ENCODE peak calls at places on chromosomes 6 and 20, in nine cellular contexts. O, L, Y, Q, S, R, X, H and V are unnamed samples.

GRCh38 chr6:54031194-54031593 is 80.0 kb upstream of the MLIP start:
- DNase-seq in O (no peak), L (no peak), Y (no peak), Q (no peak), S (no peak), R (no peak), X (no peak), H (peak), V (no peak)

GRCh38 chr6:81293896-81294295 is 458.6 kb downstream of the TENT5A start:
- DNase-seq in O (no peak), L (no peak), Y (no peak), Q (no peak), S (no peak), R (no peak), X (no peak), H (no peak), V (no peak)

GRCh38 chr20:2001119-2001518 is 7.3 kb upstream of the PDYN start:
- DNase-seq in O (no peak), L (no peak), Y (no peak), Q (no peak), S (no peak), R (no peak), X (no peak), H (no peak), V (no peak)

GRCh38 chr20:23161968-23162696 is 76.0 kb upstream of the CD93 start:
- DNase-seq in O (no peak), L (no peak), Y (peak), Q (no peak), S (peak), R (no peak), X (peak), H (peak), V (no peak)

GRCh38 chr6:71965404-71965803 is 79.1 kb downstream of the RIMS1 start:
- DNase-seq in O (no peak), L (no peak), Y (no peak), Q (no peak), S (no peak), R (peak), X (no peak), H (no peak), V (no peak)

GRCh38 chr20:3430376-3431069 is 23.1 kb upstream of the DNAAF9 start:
- DNase-seq in O (no peak), L (no peak), Y (no peak), Q (peak), S (no peak), R (no peak), X (no peak), H (no peak), V (no peak)

GRCh38 chr20:48845721-48846306 is 18.0 kb upstream of the PREX1 start:
- DNase-seq in O (no peak), L (no peak), Y (no peak), Q (no peak), S (no peak), R (no peak), X (no peak), H (no peak), V (no peak)

GRCh38 chr6:128519931-128520435 is 416 bp downstream of the PTPRK start:
- DNase-seq in O (no peak), L (peak), Y (no peak), Q (peak), S (no peak), R (no peak), X (no peak), H (peak), V (no peak)

GRCh38 chr6:96157018-96157565 is 141.3 kb downstream of the FUT9 start:
- DNase-seq in O (no peak), L (no peak), Y (no peak), Q (peak), S (no peak), R (no peak), X (no peak), H (no peak), V (no peak)

GRCh38 chr20:10178091-10178490 is 40.5 kb upstream of the SNAP25 start:
- DNase-seq in O (no peak), L (no peak), Y (no peak), Q (no peak), S (no peak), R (no peak), X (no peak), H (no peak), V (no peak)

GRCh38 chr20:36836591-36837329 is 39.2 kb upstream of the TLDC2 start:
- DNase-seq in O (no peak), L (no peak), Y (no peak), Q (peak), S (peak), R (peak), X (no peak), H (no peak), V (no peak)

GRCh38 chr6:53112404-53112803 is 36.2 kb downstream of the GCM1 start:
- DNase-seq in O (no peak), L (no peak), Y (no peak), Q (no peak), S (no peak), R (no peak), X (no peak), H (no peak), V (no peak)

GRCh38 chr6:118859517-118860064 is 34.4 kb upstream of the ASF1A start:
- DNase-seq in O (no peak), L (no peak), Y (no peak), Q (no peak), S (no peak), R (no peak), X (no peak), H (no peak), V (no peak)

GRCh38 chr6:31070711-31071197 is 41.6 kb downstream of the C6orf15 start:
- DNase-seq in O (peak), L (no peak), Y (no peak), Q (no peak), S (peak), R (peak), X (no peak), H (peak), V (peak)

GRCh38 chr6:52815167-52816092 is 11.8 kb upstream of the GSTA1 start:
- DNase-seq in O (no peak), L (peak), Y (peak), Q (peak), S (peak), R (peak), X (no peak), H (no peak), V (no peak)

GRCh38 chr6:130494745-130495144 is 128.9 kb downstream of the TMEM200A start:
- DNase-seq in O (no peak), L (no peak), Y (no peak), Q (no peak), S (peak), R (no peak), X (no peak), H (no peak), V (no peak)

GRCh38 chr6:122696079-122696478 is 83.4 kb upstream of the FABP7 start:
- DNase-seq in O (peak), L (no peak), Y (no peak), Q (no peak), S (peak), R (no peak), X (no peak), H (no peak), V (no peak)

GRCh38 chr6:134477991-134478635 is 160.2 kb upstream of the SGK1 start:
- DNase-seq in O (no peak), L (no peak), Y (no peak), Q (no peak), S (peak), R (no peak), X (no peak), H (no peak), V (no peak)

GRCh38 chr6:43570876-43571441 is 4.9 kb downstream of the XPO5 start:
- DNase-seq in O (no peak), L (no peak), Y (no peak), Q (peak), S (no peak), R (no peak), X (no peak), H (no peak), V (no peak)

GRCh38 chr20:21315138-21315537 is 12.0 kb downstream of the XRN2 start:
- DNase-seq in O (no peak), L (no peak), Y (no peak), Q (no peak), S (peak), R (no peak), X (no peak), H (no peak), V (peak)

GRCh38 chr20:36859282-36859555 is 16.7 kb upstream of the TLDC2 start:
- DNase-seq in O (no peak), L (no peak), Y (no peak), Q (no peak), S (no peak), R (no peak), X (no peak), H (no peak), V (no peak)

GRCh38 chr6:157376706-157377230 is 4.2 kb upstream of the ZDHHC14 start:
- DNase-seq in O (no peak), L (no peak), Y (no peak), Q (no peak), S (no peak), R (no peak), X (no peak), H (no peak), V (no peak)

GRCh38 chr6:12265795-12266194 is 24.4 kb upstream of the EDN1 start:
- DNase-seq in O (no peak), L (no peak), Y (no peak), Q (no peak), S (peak), R (no peak), X (no peak), H (no peak), V (no peak)

GRCh38 chr6:53496797-53497196 is 48.1 kb downstream of the GCLC start:
- DNase-seq in O (peak), L (no peak), Y (no peak), Q (no peak), S (peak), R (no peak), X (no peak), H (no peak), V (peak)

GRCh38 chr6:131410785-131411184 is 162.2 kb upstream of the ARG1 start:
- DNase-seq in O (no peak), L (no peak), Y (no peak), Q (no peak), S (no peak), R (no peak), X (no peak), H (no peak), V (no peak)

GRCh38 chr20:15012551-15012950 is 675.1 kb upstream of the FLRT3 start:
- DNase-seq in O (no peak), L (no peak), Y (no peak), Q (no peak), S (no peak), R (peak), X (no peak), H (no peak), V (no peak)

GRCh38 chr6:32153252-32153834 is 598 bp upstream of the PPT2 start:
- DNase-seq in O (no peak), L (peak), Y (no peak), Q (no peak), S (peak), R (peak), X (no peak), H (no peak), V (no peak)

GRCh38 chr6:34696189-34696738 is 303 bp downstream of the ILRUN start:
- DNase-seq in O (no peak), L (peak), Y (peak), Q (no peak), S (no peak), R (no peak), X (no peak), H (peak), V (no peak)

GRCh38 chr6:104625536-104625935 is 234.2 kb downstream of the HACE1 start:
- DNase-seq in O (no peak), L (no peak), Y (no peak), Q (no peak), S (peak), R (no peak), X (no peak), H (no peak), V (no peak)

GRCh38 chr6:165574220-165574619 is 88.8 kb downstream of the PDE10A start:
- DNase-seq in O (no peak), L (no peak), Y (no peak), Q (no peak), S (no peak), R (no peak), X (no peak), H (no peak), V (no peak)

GRCh38 chr6:152636675-152637421 is at the start of gene SYNE1:
- DNase-seq in O (no peak), L (peak), Y (peak), Q (peak), S (no peak), R (peak), X (no peak), H (no peak), V (no peak)

GRCh38 chr6:14092301-14092700 is 25.3 kb upstream of the CD83 start:
- DNase-seq in O (no peak), L (no peak), Y (no peak), Q (no peak), S (no peak), R (no peak), X (no peak), H (no peak), V (no peak)

GRCh38 chr20:31823360-31824124 is 4.4 kb downstream of the MYLK2 start:
- DNase-seq in O (no peak), L (no peak), Y (no peak), Q (no peak), S (peak), R (no peak), X (no peak), H (no peak), V (no peak)

GRCh38 chr6:49370518-49370917 is 92.5 kb downstream of the MMUT start:
- DNase-seq in O (no peak), L (no peak), Y (no peak), Q (no peak), S (no peak), R (no peak), X (no peak), H (no peak), V (no peak)

GRCh38 chr6:148698671-148699180 is 48.1 kb upstream of the UST start:
- DNase-seq in O (no peak), L (no peak), Y (no peak), Q (no peak), S (no peak), R (no peak), X (no peak), H (no peak), V (no peak)

GRCh38 chr6:148701393-148701774 is 45.4 kb upstream of the UST start:
- DNase-seq in O (no peak), L (no peak), Y (no peak), Q (no peak), S (no peak), R (no peak), X (no peak), H (no peak), V (no peak)

GRCh38 chr6:148700713-148701392 is 46.0 kb upstream of the UST start:
- DNase-seq in O (peak), L (no peak), Y (no peak), Q (peak), S (peak), R (no peak), X (no peak), H (no peak), V (no peak)

GRCh38 chr6:148700047-148700712 is 46.6 kb upstream of the UST start:
- DNase-seq in O (no peak), L (no peak), Y (no peak), Q (no peak), S (no peak), R (no peak), X (no peak), H (no peak), V (no peak)

DNA sequence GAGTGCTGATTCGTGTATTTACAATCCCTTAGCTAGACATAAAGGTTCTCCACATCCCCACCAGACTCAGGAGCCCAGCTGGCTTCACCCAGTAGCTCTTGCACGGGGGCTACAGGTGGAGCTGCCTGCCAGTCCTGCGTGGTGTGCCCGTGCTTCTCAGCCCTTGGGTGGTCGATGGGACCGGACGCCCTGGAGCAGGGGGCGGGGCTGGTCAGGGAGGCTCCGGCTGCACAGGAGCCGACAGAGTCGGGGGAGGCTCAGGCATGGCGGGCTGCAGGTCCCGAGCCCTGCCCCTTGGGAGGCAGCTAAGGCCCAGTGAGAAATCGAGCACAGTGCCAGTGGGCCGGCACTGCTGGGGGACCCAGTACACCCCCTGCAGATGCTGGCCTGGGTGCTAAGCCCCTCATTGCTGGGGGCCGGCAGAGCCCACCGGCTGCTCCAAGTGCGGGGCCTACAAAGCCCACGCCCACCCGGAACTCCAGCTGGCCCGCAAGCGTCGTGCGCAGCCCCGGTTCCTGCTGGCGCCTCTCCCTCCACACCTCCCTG is 48.9 kb upstream of the UST start:
- DNase-seq in O (no peak), L (no peak), Y (no peak), Q (no peak), S (no peak), R (no peak), X (peak), H (no peak), V (no peak)
- TF ChIP-seq CTCF in O (no peak), L (no peak), Y (no peak), Q (no peak), S (no peak), R (no peak), X (no peak), H (no peak), V (no peak)

DNA sequence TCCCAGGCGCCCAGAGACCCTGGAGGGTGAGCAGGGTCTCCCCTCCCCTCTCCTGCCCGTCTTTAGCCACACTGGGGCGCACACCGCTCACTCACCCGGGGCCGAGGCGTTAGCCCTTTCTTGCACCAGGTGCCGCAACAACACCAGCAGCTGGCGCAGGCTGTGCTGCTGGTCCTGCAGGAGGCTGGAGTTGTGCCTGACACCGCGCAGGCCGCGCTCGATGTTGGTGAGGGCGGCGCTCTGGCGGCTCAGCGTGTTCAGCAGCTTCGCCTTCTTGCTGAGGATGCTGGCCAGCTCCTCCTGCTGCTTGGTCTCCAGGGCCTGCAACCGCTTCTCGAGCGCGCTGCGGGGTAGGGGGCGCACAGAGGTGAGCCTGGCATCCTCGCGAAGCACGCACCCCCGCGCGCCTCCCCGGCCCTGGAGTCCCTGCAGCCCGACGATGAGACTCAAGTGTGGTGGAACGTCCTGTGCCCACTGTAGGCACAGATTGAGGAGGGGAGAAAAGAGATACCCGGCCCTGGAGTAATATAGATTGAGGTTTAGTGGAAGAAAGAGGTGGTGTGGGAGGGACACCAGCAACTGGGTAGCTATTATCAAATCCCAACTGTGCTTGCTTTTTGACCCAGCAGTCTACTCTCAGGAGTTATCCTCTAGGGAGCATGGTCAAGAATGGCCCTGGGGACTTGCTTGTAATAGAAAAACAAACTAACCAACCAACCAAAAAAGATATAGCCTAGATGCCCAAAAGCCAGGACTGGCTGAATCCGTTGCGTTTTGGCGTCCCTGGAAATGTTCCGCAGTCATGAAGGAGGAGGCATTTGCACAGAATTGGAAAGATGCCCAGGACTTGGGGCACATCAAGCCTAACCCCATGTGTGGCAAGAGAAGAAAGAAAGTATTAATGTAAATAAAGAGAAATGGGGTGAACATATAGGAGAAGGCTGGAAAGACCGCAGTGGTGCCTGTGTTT is 30.9 kb downstream of the ANGPT4 start:
- DNase-seq in O (no peak), L (peak), Y (no peak), Q (no peak), S (peak), R (peak), X (no peak), H (peak), V (no peak)
- TF ChIP-seq CTCF in O (no peak), L (peak), Y (no peak), Q (no peak), S (peak), R (no peak), X (no peak), H (no peak), V (no peak)

GRCh38 chr6:23086100-23086499 is 516.7 kb downstream of the HDGFL1 start:
- DNase-seq in O (no peak), L (no peak), Y (no peak), Q (no peak), S (no peak), R (peak), X (no peak), H (no peak), V (no peak)

GRCh38 chr6:23077797-23078196 is 508.4 kb downstream of the HDGFL1 start:
- DNase-seq in O (no peak), L (no peak), Y (no peak), Q (no peak), S (no peak), R (no peak), X (no peak), H (no peak), V (no peak)

DNA sequence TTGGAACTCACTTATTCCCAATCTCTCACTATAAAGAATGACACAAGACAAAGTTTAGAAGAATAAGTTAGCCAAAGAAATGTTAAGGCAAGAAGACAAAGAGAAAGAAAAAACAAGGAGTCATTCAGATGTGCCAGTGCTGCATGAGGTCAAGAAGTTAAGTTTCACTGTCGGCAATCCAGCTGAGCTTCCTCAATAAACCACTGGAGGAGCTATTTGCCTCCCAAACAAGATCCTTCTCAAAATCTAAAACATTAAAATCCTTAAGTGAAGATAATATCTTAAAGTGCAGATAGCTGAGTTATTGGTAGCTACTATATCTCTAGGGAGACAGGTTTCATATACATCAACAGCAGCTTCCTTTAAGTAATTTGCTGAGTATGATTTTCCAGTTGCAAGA is 512.3 kb downstream of the HDGFL1 start:
- DNase-seq in O (no peak), L (no peak), Y (no peak), Q (no peak), S (no peak), R (no peak), X (no peak), H (no peak), V (no peak)
- TF ChIP-seq CTCF in O (peak), L (peak), Y (no peak), Q (no peak), S (peak), R (peak), X (no peak), H (no peak), V (no peak)

DNA sequence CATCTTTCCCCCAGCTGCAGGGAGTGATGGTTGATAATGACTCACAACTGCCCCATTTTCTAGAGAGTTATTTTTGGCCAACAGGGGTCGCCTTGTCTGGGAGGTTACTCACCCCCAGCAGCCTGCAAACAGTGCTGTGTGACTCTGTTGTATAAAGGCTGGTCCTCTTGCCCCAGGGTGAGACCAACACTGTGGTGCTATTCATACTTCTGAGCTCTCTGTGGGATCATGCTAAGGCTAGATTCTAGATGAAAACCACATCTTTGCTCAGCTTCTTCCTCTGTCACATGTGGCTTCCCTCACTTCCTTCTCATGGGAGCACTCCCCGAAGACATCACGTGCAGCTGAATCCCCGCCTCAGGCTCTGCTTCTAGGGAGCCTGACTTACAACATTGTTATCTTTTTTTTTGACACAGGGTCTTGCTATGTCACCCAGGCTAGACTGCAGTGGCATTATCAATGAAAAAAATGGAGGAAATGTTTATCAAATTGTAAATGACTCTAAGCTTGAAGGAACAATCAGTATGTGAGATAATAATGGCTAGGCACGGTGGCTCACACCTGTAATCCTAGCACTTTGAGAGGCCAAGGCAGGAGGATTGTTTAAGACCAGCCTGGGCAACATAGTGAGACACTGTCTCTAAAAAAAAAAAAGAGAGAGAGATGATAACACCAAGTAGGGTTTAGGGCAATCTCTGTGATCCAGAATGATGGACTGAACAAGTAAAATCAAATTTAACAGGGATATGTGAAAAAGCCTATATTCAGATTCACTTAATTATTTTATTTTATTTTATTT is 55.7 kb upstream of the SLC23A2 start:
- DNase-seq in O (no peak), L (no peak), Y (peak), Q (peak), S (peak), R (no peak), X (no peak), H (peak), V (no peak)
- TF ChIP-seq CTCF in O (peak), L (peak), Y (peak), Q (peak), S (peak), R (peak), X (peak), H (no peak), V (peak)